ENCODE peak calls at places on chromosomes 1 and 21, in nine cellular contexts. Y, L, Q, A, O, T, V, U and R are unnamed samples.

GRCh38 chr21:25556087-25556486 is 51.2 kb downstream of the MRPL39 start:
- DNase-seq in A (no peak), T (no peak), Y (no peak), L (peak), Q (no peak), U (no peak), O (no peak), V (no peak), R (no peak)

GRCh38 chr1:29649375-29650040 is 413.2 kb downstream of the PTPRU start:
- DNase-seq in V (no peak), U (peak), A (no peak), Y (peak), O (no peak), L (peak), T (peak), Q (no peak), R (peak)

GRCh38 chr1:95451054-95451453 is 217.0 kb downstream of the RWDD3 start:
- DNase-seq in Q (no peak), T (peak), L (no peak), U (no peak), A (no peak), Y (no peak), V (no peak), O (no peak), R (peak)

GRCh38 chr1:200979574-200980451 is 43.7 kb downstream of the KIF21B start:
- DNase-seq in V (peak), U (peak), T (peak), A (no peak), L (no peak), O (peak), Y (no peak), Q (peak), R (peak)

GRCh38 chr1:16615253-16616252 is 2.2 kb upstream of the NBPF1 start:
- DNase-seq in A (no peak), O (no peak), L (no peak), T (no peak), V (no peak), Q (peak), U (no peak), Y (no peak), R (no peak)

GRCh38 chr1:64470670-64471217 is 815 bp downstream of the CACHD1 start:
- DNase-seq in Y (no peak), A (peak), O (no peak), U (peak), V (peak), L (no peak), Q (peak), T (peak), R (peak)

GRCh38 chr1:210618379-210618778 is 289.7 kb downstream of the HHAT start:
- DNase-seq in A (no peak), Y (no peak), V (no peak), O (no peak), T (no peak), U (no peak), L (no peak), Q (no peak), R (no peak)

GRCh38 chr1:32702599-32703478 is at the start of gene SYNC:
- DNase-seq in L (peak), T (peak), Q (peak), A (peak), V (peak), O (peak), Y (no peak), U (no peak), R (peak)

GRCh38 chr21:46210378-46211136 is 18.0 kb downstream of the LSS start:
- DNase-seq in L (no peak), Q (no peak), T (peak), A (no peak), O (no peak), V (no peak), Y (no peak), U (peak), R (no peak)

DNA sequence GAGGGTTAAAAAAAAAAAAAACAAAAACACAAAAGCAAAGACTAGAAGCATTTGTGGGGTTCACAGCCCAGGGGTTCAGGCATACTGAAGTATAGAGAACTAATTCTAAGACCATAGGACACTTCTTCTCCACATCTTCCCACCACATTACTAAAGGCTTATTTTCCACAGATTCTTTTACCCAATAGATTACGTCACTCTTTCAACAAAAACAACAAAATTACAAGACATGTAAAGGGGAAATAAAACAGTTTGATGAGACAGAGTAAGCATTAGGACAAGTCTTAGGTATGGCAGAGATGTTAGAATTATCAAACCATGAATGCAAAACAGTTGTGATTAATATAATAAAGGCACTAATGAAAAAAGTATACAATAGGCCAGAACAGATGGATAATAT is 2013.7 kb downstream of the MRPL39 start:
- DNase-seq in O (no peak), U (no peak), L (no peak), T (no peak), Q (no peak), Y (no peak), A (no peak), V (no peak), R (no peak)
- TF ChIP-seq CTCF in O (no peak), U (no peak), L (no peak), T (no peak), Q (no peak), Y (no peak), A (no peak), V (no peak), R (no peak)

DNA sequence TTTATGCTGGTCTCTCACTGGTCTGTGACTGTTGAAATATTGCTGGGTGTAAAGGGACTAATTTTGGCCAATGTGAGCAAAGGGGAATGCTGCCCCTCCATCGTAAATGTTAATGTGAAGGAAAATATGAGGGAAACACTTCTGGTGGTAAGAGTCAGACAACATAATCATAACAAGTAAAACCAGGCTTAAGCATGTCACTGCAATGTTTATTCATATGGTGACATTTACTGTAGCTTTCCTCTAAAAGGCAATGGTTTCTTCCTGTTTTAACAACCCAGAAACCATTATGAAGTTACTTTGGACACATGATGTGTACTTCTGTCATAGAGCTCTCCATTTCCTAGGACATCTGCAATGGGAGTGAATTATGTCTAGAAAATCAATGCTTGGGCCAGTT is 358.0 kb downstream of the LMO4 start:
- DNase-seq in O (no peak), Q (no peak), A (no peak), U (no peak), T (no peak), Y (no peak), L (no peak), V (no peak), R (no peak)
- TF ChIP-seq CTCF in O (no peak), Q (no peak), A (no peak), U (no peak), T (no peak), Y (no peak), L (no peak), V (no peak), R (no peak)

GRCh38 chr1:240967070-240967724 is 355.2 kb upstream of the GREM2 start:
- DNase-seq in L (peak), O (no peak), Q (no peak), U (no peak), A (peak), T (peak), Y (no peak), V (peak), R (peak)
- TF ChIP-seq CTCF in L (peak), O (no peak), Q (peak), U (no peak), A (peak), T (peak), Y (peak), V (peak), R (peak)

DNA sequence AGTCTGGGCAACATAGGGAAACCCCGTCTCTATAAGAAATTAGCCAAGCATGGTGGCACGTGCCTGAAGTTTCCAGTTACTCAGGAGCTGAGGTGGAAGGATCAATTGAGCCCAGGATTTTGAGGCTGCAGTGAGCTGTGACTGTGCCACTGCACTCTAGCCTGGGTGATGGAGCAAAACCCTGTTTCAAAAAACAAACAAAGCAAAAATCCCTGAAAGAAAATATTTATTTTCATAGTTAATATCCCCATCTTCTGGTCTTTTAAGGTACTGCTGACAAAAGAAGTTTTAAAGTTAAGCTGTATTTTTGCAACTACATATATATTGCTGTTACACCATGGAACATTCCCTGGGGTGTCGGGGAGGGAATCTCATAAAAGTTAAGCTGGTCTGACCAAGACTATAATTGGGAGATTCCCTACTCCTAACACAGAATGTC is 26.0 kb downstream of the VAMP4 start:
- DNase-seq in A (no peak), U (no peak), V (peak), T (peak), Q (no peak), O (no peak), L (peak), Y (peak), R (peak)
- TF ChIP-seq CTCF in A (peak), U (peak), V (peak), T (peak), Q (peak), O (peak), L (peak), Y (peak), R (peak)

GRCh38 chr1:158095737-158096335 is 84.9 kb upstream of the CD1D start:
- DNase-seq in Q (peak), U (no peak), T (peak), L (peak), Y (no peak), V (peak), O (peak), A (no peak), R (peak)
- TF ChIP-seq CTCF in Q (peak), U (peak), T (peak), L (peak), Y (peak), V (peak), O (peak), A (peak), R (peak)

GRCh38 chr1:154478013-154478412 is 24.0 kb upstream of the TDRD10 start:
- DNase-seq in O (no peak), Y (no peak), T (no peak), V (no peak), A (no peak), U (no peak), Q (no peak), L (no peak), R (no peak)

GRCh38 chr1:154476791-154477190 is 25.2 kb upstream of the TDRD10 start:
- DNase-seq in O (no peak), V (no peak), Y (no peak), U (no peak), L (no peak), A (no peak), Q (no peak), T (no peak), R (no peak)

GRCh38 chr1:154481058-154481457 is 21.0 kb upstream of the TDRD10 start:
- DNase-seq in T (no peak), V (no peak), Q (no peak), O (no peak), A (no peak), L (no peak), Y (no peak), U (no peak), R (no peak)

GRCh38 chr1:154479764-154480421 is 22.1 kb upstream of the TDRD10 start:
- DNase-seq in A (peak), Q (peak), Y (peak), L (peak), V (peak), O (peak), U (peak), T (peak), R (peak)

DNA sequence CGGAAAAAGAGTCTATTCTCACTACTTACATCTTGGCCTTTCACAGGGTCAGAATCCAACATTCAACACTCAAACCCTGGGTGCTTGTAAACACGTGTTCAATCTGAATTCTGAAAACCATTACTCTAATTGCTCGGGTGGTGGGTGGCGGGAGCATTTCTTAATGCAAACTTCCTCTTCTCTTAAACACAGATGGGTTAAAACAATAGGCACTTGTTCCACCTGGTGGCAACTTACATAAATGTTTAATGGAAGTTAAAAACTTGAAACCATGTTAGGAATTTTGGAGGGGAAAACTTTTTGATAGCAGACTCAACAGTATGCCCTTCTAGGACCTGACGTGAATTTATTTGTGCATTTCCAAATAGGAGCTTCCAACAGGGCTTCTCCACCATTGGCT is 23.4 kb upstream of the TDRD10 start:
- DNase-seq in Q (no peak), Y (no peak), L (no peak), O (no peak), V (peak), A (peak), T (peak), U (no peak), R (peak)
- TF ChIP-seq CTCF in Q (no peak), Y (no peak), L (peak), O (no peak), V (no peak), A (no peak), T (peak), U (no peak), R (no peak)